ENCODE peak calls at places on chromosomes 12 and 14, in five cellular contexts. Y is esophagus squamous epithelium, O is kidney, I is Peyer's patch, N is stomach. H is an unnamed sample.

GRCh38 chr14:31834616-31835015 is 242.5 kb upstream of the ARHGAP5 start:
- DNase-seq in Y (no peak), O (no peak), I (no peak), N (no peak), H (no peak)

GRCh38 chr12:95922231-95922630 is 20.2 kb downstream of the CCDC38 start:
- DNase-seq in Y (no peak), O (no peak), I (no peak), N (no peak), H (no peak)

GRCh38 chr14:67413806-67414769 is 2.1 kb upstream of the PLEK2 start:
- DNase-seq in Y (no peak), O (no peak), I (no peak), N (no peak), H (peak; percentile 70)

GRCh38 chr14:30440986-30441385 is 118.0 kb upstream of the G2E3 start:
- DNase-seq in Y (no peak), O (no peak), I (no peak), N (no peak), H (no peak)

GRCh38 chr14:36973806-36974442 is 198.5 kb downstream of the SLC25A21 start:
- DNase-seq in Y (no peak), O (no peak), I (no peak), N (no peak), H (no peak)

GRCh38 chr14:20781805-20782204 is 737 bp downstream of the RNASE6 start:
- DNase-seq in Y (no peak), O (no peak), I (no peak), N (no peak), H (no peak)

GRCh38 chr14:82501554-82501953 is 967.9 kb upstream of the SEL1L start:
- DNase-seq in Y (no peak), O (no peak), I (no peak), N (no peak), H (no peak)

GRCh38 chr12:3342051-3342450 is 149.0 kb upstream of the PRMT8 start:
- DNase-seq in Y (no peak), O (no peak), I (no peak), N (peak; percentile 29), H (no peak)

GRCh38 chr12:108526482-108527234 is 11.6 kb downstream of the FICD start:
- DNase-seq in Y (no peak), O (no peak), I (no peak), N (no peak), H (no peak)

GRCh38 chr12:121803861-121804416 is at the start of gene SETD1B:
- DNase-seq in Y (no peak), O (peak; percentile 92), I (peak; percentile 81), N (peak; percentile 64), H (peak; percentile 80)

GRCh38 chr12:124236651-124237050 is 58.2 kb upstream of the RFLNA start:
- DNase-seq in Y (no peak), O (no peak), I (no peak), N (no peak), H (no peak)

GRCh38 chr14:101116486-101117130 is 213.1 kb upstream of the RTL1 start:
- DNase-seq in Y (no peak), O (peak; percentile 37), I (peak; percentile 9), N (no peak), H (no peak)

GRCh38 chr12:92292016-92292415 is 146.4 kb upstream of the BTG1 start:
- DNase-seq in Y (no peak), O (no peak), I (no peak), N (no peak), H (no peak)

GRCh38 chr12:120247183-120247582 is 18.3 kb downstream of the PXN start:
- DNase-seq in Y (no peak), O (no peak), I (no peak), N (peak; percentile 51), H (no peak)
- H3K4me3 ChIP-seq in Y (no peak overlapping the region), O (peak overlapping the region; percentile 4), I (no peak overlapping the region), N (no peak overlapping the region), H (no peak overlapping the region)

DNA sequence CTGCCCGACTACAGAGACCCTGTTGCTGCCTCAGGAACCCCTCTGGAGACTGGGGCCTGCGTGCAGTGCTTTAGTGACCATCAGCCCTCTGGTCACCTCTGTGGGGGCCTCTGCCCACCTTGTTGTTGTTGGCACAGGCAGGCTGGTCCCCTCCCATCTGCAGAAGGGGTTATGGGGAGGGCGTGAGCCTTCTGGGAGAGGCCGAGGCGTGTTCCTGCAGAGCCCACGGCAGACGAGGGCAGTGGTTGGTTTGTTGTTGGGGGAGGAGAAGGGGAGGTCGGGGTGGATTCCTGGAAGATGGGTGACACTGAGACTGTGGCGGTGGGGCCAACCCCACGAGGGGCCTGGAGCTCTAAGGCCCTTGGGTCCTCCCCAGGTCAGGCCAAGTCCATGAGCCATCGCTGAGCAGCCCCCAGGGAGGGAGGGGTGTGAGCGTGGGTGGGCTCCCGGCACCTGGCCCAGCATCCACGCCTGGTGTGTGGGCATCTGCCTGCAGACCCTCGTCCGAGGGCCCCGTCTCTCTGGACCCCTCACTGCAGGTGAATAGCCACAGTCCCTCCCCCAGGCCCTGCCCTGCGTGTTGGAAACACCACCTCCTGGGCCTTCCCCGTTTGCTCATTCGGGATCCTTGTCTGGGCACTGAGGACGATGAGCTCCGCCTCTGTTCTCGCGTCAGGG is 23.6 kb downstream of the FBRSL1 start:
- DNase-seq in Y (no peak), O (no peak), I (no peak), N (no peak), H (no peak)
- H3K4me3 ChIP-seq in Y (no peak overlapping the region), O (no peak overlapping the region), I (no peak overlapping the region), N (no peak overlapping the region), H (no peak overlapping the region)

GRCh38 chr12:12441891-12442461 is 85.1 kb downstream of the BORCS5 start:
- DNase-seq in Y (no peak), O (no peak), I (peak; percentile 66), N (no peak), H (no peak)
- H3K4me3 ChIP-seq in Y (no peak overlapping the region), O (no peak overlapping the region), I (no peak overlapping the region), N (no peak overlapping the region), H (no peak overlapping the region)

GRCh38 chr12:16606936-16607335 is 974 bp upstream of the LMO3 start:
- DNase-seq in Y (no peak), O (no peak), I (no peak), N (no peak), H (no peak)

GRCh38 chr12:16607895-16608294 is 1.9 kb upstream of the LMO3 start:
- DNase-seq in Y (no peak), O (no peak), I (no peak), N (no peak), H (no peak)

GRCh38 chr12:16610006-16610520 is 4.1 kb upstream of the LMO3 start:
- DNase-seq in Y (no peak), O (no peak), I (no peak), N (no peak), H (no peak)

GRCh38 chr12:16609140-16609539 is 3.2 kb upstream of the LMO3 start:
- DNase-seq in Y (no peak), O (no peak), I (no peak), N (no peak), H (no peak)

GRCh38 chr12:16608346-16608745 is 2.4 kb upstream of the LMO3 start:
- DNase-seq in Y (no peak), O (no peak), I (no peak), N (no peak), H (no peak)
- H3K4me3 ChIP-seq in Y (no peak overlapping the region), O (peak overlapping the region; percentile 51), I (no peak overlapping the region), N (no peak overlapping the region), H (no peak overlapping the region)

DNA sequence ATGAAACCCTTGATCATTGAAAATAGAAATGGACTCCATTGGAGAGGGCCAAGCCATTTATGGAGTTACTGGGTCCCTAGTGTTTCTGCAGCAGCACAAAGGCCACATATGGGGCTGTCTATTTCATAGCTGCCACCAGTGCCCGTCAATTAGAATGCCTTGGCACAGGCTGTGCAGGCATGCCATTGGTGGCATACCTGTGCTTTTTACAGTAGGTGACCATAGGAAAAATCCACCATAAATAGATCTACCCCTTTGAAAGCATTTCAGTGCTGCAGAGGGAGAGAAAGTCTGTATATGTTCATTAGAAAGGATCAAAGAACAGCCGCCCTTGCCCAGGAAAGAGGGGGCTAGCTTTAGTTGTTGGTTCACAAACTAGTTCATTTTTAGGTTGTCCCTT is 13.1 kb downstream of the MYBPC1 start:
- DNase-seq in Y (no peak), O (no peak), I (no peak), N (peak; percentile 49), H (no peak)
- H3K4me3 ChIP-seq in Y (no peak overlapping the region), O (no peak overlapping the region), I (no peak overlapping the region), N (no peak overlapping the region), H (no peak overlapping the region)

GRCh38 chr14:61438860-61439765 is 117.7 kb downstream of the PRKCH start:
- DNase-seq in Y (no peak), O (peak; percentile 73), I (peak; percentile 61), N (peak; percentile 61), H (no peak)
- H3K4me3 ChIP-seq in Y (peak overlapping the region; percentile 0), O (peak overlapping the region; percentile 37), I (no peak overlapping the region), N (no peak overlapping the region), H (no peak overlapping the region)

GRCh38 chr14:73242274-73242960 is 5.1 kb downstream of the PAPLN start:
- DNase-seq in Y (no peak), O (no peak), I (no peak), N (no peak), H (peak; percentile 50)
- H3K4me3 ChIP-seq in Y (no peak overlapping the region), O (no peak overlapping the region), I (no peak overlapping the region), N (no peak overlapping the region), H (no peak overlapping the region)

DNA sequence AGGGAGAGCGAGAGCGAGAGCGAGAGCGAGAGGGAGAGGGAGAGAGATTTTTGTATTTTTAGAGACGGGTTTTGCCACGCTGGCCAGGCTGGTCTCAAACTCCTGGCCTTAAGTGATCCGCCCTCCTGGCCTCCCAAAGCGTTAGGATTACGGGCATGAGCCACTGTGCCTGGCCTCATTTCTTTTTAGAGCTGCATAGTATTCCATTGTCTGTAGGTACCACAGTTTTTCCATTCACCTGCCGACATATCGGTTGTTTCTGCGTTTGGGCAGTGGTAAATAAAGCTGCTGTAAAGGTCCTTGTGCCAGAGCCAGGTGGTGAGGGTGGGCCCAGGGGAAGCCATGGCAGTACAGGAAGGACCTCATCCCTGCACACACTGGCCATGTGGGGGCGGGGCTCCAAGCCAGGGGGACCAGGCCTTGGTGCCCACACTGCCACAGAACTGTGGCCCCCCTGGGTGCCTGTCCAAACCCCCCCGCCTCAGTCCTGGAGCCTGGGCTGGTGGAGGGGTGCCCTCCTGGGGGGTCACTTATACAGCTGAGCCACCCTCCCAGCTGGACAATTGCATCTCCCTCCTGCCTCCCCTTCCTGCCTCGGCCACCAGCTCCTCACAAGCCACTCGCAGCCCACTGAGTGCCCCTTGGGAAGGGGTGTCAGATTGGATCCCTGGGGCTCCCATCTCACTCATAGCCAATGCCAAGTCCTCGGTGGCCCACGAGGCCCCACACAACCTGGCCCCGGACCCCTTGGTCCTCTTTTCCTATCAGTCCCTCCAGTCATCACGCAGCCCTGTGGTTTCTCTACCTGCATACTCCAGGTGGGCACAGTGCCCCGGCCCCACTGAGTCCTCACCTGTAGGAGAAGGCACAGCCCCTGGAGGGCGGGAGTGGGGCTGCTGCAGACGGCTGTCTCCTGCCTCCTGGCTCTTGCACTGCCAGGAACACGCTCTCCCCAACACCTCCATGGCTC is 1.7 kb upstream of the PUS1 start:
- DNase-seq in Y (no peak), O (peak; percentile 80), I (no peak), N (no peak), H (no peak)
- H3K4me3 ChIP-seq in Y (no peak overlapping the region), O (no peak overlapping the region), I (no peak overlapping the region), N (no peak overlapping the region), H (no peak overlapping the region)

GRCh38 chr12:63848450-63848849 is 4.0 kb downstream of the SRGAP1 start:
- DNase-seq in Y (no peak), O (no peak), I (no peak), N (no peak), H (no peak)
- H3K4me3 ChIP-seq in Y (no peak overlapping the region), O (no peak overlapping the region), I (no peak overlapping the region), N (no peak overlapping the region), H (no peak overlapping the region)

H was measured in aorta.